ENCODE peak calls at places on chromosomes 7 and 10, in five cellular contexts. A, S, Y, U and O are unnamed samples. For H3K9me2, the result is how much of the 10 kb centered on the place peaks cover.

GRCh38 chr10:66651308-66652082 is 274.3 kb upstream of the LRRTM3 start:
- DNase-seq in Y (no peak), A (no peak), S (no peak), U (no peak), O (no peak)

GRCh38 chr10:33325929-33326328 is 8.5 kb downstream of the NRP1 start:
- DNase-seq in A (no peak), S (no peak), Y (no peak), U (peak), O (no peak)

GRCh38 chr7:46606771-46607170 is 685.7 kb upstream of the IGFBP3 start:
- DNase-seq in U (no peak), Y (no peak), S (no peak), A (no peak), O (no peak)

GRCh38 chr10:34732926-34733325 is 82.2 kb downstream of the PARD3 start:
- DNase-seq in A (peak), U (peak), Y (no peak), S (peak), O (peak)

GRCh38 chr10:21502371-21502765 is 23.1 kb downstream of the SKIDA1 start:
- DNase-seq in S (no peak), U (no peak), A (no peak), Y (no peak), O (no peak)

GRCh38 chr10:88091490-88092061 is 228.2 kb downstream of the PTEN start:
- DNase-seq in Y (no peak), A (peak), S (no peak), U (no peak), O (no peak)

GRCh38 chr10:89549510-89549909 is 14.1 kb upstream of the SLC16A12 start:
- DNase-seq in Y (no peak), S (no peak), A (no peak), U (peak), O (no peak)

GRCh38 chr7:79455173-79455790 is 1.8 kb upstream of the MAGI2 start:
- DNase-seq in U (no peak), S (no peak), A (no peak), Y (no peak), O (no peak)

GRCh38 chr7:157722137-157723060 is 385.6 kb downstream of the DNAJB6 start:
- DNase-seq in Y (no peak), U (no peak), S (no peak), A (no peak), O (no peak)

GRCh38 chr7:157721468-157722136 is 384.8 kb downstream of the DNAJB6 start:
- DNase-seq in Y (no peak), A (no peak), S (no peak), U (no peak), O (no peak)

GRCh38 chr7:157719008-157719682 is 382.3 kb downstream of the DNAJB6 start:
- DNase-seq in S (no peak), A (no peak), U (no peak), Y (no peak), O (no peak)

GRCh38 chr7:157718303-157719007 is 381.7 kb downstream of the DNAJB6 start:
- DNase-seq in A (no peak), U (no peak), Y (no peak), S (no peak), O (no peak)

DNA sequence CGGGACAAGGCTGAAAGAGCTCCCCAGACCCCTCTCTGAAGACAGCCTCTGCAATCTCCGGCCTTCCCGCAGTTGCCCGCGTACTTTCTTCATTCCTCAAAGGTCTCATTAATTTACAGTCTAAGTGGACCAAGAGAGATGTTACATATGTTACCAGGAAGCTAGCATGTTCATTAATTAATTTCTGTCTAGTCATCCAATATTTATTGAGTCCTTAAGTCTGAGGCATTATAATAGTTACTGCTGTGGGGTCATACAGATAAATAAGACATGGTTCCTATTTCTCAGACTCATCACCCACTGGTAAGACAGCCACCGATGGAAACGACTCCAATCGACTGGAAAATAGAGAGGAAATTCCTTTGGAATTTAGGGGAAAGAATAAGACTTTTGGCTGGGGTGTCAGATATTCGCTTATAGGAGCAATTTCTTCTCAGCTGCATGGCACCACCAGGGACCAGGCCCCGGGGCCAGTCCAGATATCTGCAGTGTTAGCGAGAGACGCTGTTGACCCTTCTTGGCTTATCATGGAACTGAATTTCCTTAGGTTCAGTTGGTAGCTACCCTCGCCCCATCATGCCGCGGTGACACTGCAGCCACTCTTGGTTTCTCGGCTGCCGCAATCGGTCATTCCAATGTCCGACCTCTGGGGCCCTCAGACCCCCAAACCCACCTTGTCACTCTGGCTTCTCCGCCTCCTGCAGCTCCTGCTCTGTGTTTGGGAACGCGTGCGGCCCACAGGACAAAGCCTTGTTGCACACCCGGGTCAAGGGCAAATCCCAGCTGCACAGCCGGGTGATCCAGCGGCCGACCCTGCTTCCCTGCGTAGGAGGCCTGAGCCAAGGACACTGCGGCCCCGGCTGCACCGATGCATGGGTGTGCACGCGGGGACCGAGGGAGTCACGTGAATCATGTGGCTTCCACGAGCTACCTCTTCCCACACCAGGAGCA is 383.2 kb downstream of the DNAJB6 start:
- DNase-seq in A (no peak), S (no peak), U (no peak), Y (no peak), O (no peak)
- H3K9me2 ChIP-seq in A (under half), S (under half), U (under half), Y (under half), O (under half)

GRCh38 chr10:49090696-49091338 is 24.5 kb downstream of the VSTM4 start:
- DNase-seq in S (no peak), U (no peak), A (no peak), Y (no peak), O (no peak)
- H3K9me2 ChIP-seq in S (under half), U (under half), A (under half), Y (under half), O (under half)

DNA sequence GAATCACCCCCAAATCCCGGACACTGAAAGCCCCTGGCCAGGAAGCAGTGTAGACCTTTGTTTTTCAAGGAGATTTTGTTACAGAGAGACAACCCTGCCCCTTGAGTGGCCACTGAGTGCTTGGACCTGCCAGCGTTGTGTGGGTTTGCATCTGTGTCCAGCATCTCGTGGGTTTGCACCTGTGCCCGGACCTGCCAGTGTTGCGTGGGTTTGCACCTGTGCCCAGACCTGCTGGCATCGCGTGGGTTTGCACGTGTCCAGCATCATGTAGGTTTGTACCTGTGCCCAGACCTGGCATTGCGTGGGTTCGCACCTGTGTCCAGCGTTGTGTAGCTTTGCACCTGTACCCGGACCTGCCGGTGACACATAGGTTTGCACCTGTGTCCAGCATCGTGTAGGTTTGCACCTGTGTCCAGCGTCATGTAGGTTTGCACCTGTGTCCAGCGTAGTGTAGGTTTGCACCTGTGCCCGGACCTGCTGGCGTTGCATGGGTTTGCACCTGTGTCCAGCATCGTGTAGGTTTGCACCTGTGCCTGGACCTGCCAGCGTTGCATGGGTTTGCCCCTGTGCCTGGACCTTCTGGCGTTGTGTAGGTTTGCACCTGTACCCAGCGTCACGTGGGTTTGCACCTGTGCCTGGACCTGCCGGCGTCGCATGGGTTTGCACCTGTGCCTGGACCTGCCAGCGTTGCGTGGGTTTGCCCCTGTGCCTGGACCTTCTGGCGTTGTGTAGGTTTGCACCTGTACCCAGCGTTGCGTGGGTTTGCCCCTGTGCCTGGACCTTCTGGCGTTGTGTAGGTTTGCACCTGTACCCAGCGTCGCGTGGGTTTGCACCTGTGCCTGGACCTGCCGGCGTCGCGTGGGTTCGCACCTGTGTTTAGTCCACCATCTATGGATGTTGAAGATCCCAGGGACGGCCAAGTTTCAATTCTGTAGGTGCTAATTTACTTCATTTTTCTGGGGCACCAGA is 157.8 kb downstream of the WDR37 start:
- DNase-seq in S (no peak), U (no peak), Y (no peak), A (no peak), O (no peak)
- H3K9me2 ChIP-seq in S (under half), U (under half), Y (under half), A (under half), O (under half)

DNA sequence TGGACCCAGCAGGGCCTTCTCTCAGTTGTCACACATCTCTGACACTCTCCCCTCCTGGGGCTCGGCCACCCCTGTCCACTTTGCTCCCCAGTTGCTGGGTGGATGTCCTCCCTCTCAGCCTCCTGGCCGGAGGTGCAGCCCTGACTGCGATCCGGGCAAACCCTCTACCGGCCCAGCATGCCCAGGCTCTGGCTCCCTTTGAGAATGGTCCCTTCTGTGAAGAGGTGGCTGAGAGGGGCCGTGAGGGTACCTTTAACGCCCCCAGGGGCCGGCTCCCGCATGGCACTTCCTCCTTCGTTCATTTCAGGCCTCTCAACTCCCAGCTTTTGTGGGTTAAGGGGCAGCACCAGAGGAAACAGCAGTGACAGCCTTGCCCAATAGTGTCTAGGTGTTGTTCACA is 33.2 kb upstream of the HABP2 start:
- DNase-seq in A (no peak), U (no peak), S (no peak), Y (no peak), O (peak)
- H3K9me2 ChIP-seq in A (under half), U (under half), S (under half), Y (under half), O (under half)